ENCODE peak calls at places on chromosomes 1 and 21, in six cellular contexts. G, V, Y, T, U and D are unnamed samples.

GRCh38 chr1:12434174-12434573 is 183.8 kb downstream of the DHRS3 start:
- DNase-seq in G (peak; percentile 36), V (no peak), Y (no peak), T (peak; percentile 95), U (no peak), D (no peak)

GRCh38 chr1:74412244-74412643 is 100.2 kb downstream of the LRRC53 start:
- DNase-seq in G (no peak), V (no peak), Y (no peak), T (no peak), U (no peak), D (no peak)

GRCh38 chr1:56202186-56202585 is 377.2 kb downstream of the PLPP3 start:
- DNase-seq in G (no peak), V (no peak), Y (no peak), T (peak; percentile 16), U (no peak), D (no peak)

GRCh38 chr1:22709891-22710687 is 550 bp upstream of the EPHB2 start:
- DNase-seq in G (peak; percentile 70), V (peak; percentile 73), Y (peak; percentile 67), T (peak; percentile 46), U (peak; percentile 73), D (no peak)

GRCh38 chr1:117122297-117123025 is 912 bp upstream of the TRIM45 start:
- DNase-seq in G (no peak), V (no peak), Y (no peak), T (no peak), U (peak; percentile 75), D (no peak)

GRCh38 chr1:219533280-219533679 is 79.6 kb downstream of the ZC3H11B start:
- DNase-seq in G (no peak), V (no peak), Y (no peak), T (peak; percentile 54), U (no peak), D (no peak)

GRCh38 chr1:4177425-4178150 is 277.5 kb upstream of the C1orf174 start:
- DNase-seq in G (peak; percentile 5), V (no peak), Y (no peak), T (no peak), U (no peak), D (no peak)

GRCh38 chr21:32257952-32258785 is 20.7 kb downstream of the MIS18A start:
- DNase-seq in G (peak; percentile 77), V (peak; percentile 85), Y (peak; percentile 57), T (peak; percentile 61), U (peak; percentile 70), D (no peak)

GRCh38 chr1:1927751-1928150 is 8.7 kb upstream of the TMEM52 start:
- DNase-seq in G (no peak), V (no peak), Y (no peak), T (no peak), U (no peak), D (peak; percentile 56)

GRCh38 chr1:22451702-22452400 is at the start of gene ZBTB40:
- DNase-seq in G (peak; percentile 98), V (peak; percentile 96), Y (peak; percentile 99), T (peak; percentile 98), U (peak; percentile 91), D (peak; percentile 99)

GRCh38 chr21:36038701-36039497 is 21.4 kb downstream of the SETD4 start:
- DNase-seq in G (no peak), V (no peak), Y (no peak), T (no peak), U (no peak), D (no peak)
- H3K4me1 ChIP-seq in G (no peaks in the 10 kb centered on the region), V (peaks cover 21% of the 10 kb centered on the region), Y (no peaks in the 10 kb centered on the region), T (no peaks in the 10 kb centered on the region), U (peaks cover 2% of the 10 kb centered on the region), D (peaks cover 13% of the 10 kb centered on the region)

GRCh38 chr1:212981571-212982328 is 31.4 kb downstream of the VASH2 start:
- DNase-seq in G (no peak), V (no peak), Y (no peak), T (no peak), U (no peak), D (no peak)

GRCh38 chr1:212982430-212983152 is 32.2 kb downstream of the VASH2 start:
- DNase-seq in G (no peak), V (no peak), Y (no peak), T (no peak), U (no peak), D (no peak)

GRCh38 chr1:212981025-212981495 is 30.7 kb downstream of the VASH2 start:
- DNase-seq in G (no peak), V (peak; percentile 18), Y (peak; percentile 57), T (no peak), U (no peak), D (peak; percentile 75)

GRCh38 chr1:212984522-212985291 is 31.0 kb downstream of the ANGEL2 start:
- DNase-seq in G (no peak), V (no peak), Y (no peak), T (no peak), U (no peak), D (no peak)

DNA sequence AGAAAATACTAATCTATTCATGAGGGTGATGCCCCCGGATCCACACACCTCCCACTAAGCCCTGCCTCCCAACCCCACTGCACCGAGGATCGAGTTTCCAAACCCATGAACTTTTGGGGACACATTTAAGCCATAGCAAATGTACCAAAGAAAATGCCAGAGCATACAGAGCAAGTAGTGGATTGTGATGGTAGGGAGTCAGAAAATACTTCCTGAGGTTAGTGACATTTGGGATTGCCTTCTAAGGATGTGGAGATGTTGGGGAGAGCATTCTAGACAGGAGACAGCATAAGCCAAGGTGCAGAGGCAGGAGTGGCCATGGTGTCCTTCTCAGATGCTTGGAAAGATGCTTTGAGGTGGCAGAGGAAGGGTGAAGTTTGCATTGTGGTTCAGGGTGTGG is 32.2 kb downstream of the ANGEL2 start:
- DNase-seq in G (no peak), V (no peak), Y (no peak), T (no peak), U (no peak), D (no peak)
- H3K4me1 ChIP-seq in G (no peaks in the 10 kb centered on the region), V (no peaks in the 10 kb centered on the region), Y (peaks cover 23% of the 10 kb centered on the region), T (peaks cover 15% of the 10 kb centered on the region), U (peaks cover 17% of the 10 kb centered on the region), D (peaks cover 3% of the 10 kb centered on the region)

DNA sequence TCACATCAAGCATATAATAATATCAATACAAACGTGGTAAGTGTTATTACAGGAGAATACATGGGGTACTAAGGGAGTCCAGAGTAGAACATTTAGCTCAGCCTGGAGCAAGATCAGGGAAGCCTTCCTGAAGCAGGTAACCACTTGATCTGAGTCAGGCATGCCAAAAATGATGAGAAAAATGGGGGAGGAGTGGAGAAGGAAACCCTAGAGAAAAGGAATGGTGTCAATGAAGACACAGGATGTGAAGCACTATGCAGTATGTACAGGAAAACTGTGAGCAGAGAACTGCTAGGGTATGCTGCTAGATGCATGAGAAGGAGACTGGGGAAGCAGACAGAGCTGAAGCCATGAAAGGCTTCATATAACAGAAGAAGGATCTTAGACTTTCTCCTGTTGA is 84.7 kb downstream of the NOTCH2 start:
- DNase-seq in G (no peak), V (no peak), Y (no peak), T (no peak), U (no peak), D (no peak)
- H3K4me1 ChIP-seq in G (no peaks in the 10 kb centered on the region), V (no peaks in the 10 kb centered on the region), Y (peaks cover 24% of the 10 kb centered on the region), T (peaks cover 42% of the 10 kb centered on the region), U (no peaks in the 10 kb centered on the region), D (no peaks in the 10 kb centered on the region)

GRCh38 chr1:109907190-109907774 is 3.4 kb upstream of the CSF1 start:
- DNase-seq in G (no peak), V (no peak), Y (no peak), T (no peak), U (no peak), D (no peak)

GRCh38 chr1:109904105-109904817 is 6.4 kb upstream of the CSF1 start:
- DNase-seq in G (no peak), V (no peak), Y (no peak), T (peak; percentile 36), U (no peak), D (no peak)

GRCh38 chr1:109906839-109907180 is 3.8 kb upstream of the CSF1 start:
- DNase-seq in G (no peak), V (no peak), Y (no peak), T (no peak), U (no peak), D (no peak)

GRCh38 chr1:109906160-109906838 is 4.3 kb upstream of the CSF1 start:
- DNase-seq in G (no peak), V (no peak), Y (no peak), T (no peak), U (no peak), D (no peak)

DNA sequence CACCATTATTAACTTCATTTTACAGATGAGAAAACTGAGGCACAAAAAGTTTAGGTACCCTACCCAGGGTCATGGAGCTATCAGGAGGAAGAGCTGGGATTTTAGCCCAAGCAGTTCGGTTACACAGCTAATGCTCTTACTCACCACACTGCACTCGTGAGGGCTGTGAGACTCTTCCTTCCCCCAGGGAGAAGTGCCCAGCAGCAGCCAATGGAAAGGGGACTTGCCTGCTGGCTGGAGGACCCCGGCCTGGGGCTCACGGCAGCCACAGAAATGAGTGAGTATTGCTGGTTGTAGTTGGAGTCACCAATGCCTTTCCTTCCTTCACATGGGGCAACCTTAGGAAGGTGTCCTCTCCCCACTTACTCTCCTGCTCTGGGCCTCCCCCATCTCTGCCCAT is 5.1 kb upstream of the CSF1 start:
- DNase-seq in G (no peak), V (no peak), Y (no peak), T (no peak), U (no peak), D (no peak)
- H3K4me1 ChIP-seq in G (peaks cover 33% of the 10 kb centered on the region), V (no peaks in the 10 kb centered on the region), Y (peaks cover 34% of the 10 kb centered on the region), T (peaks cover 6% of the 10 kb centered on the region), U (peaks cover 8% of the 10 kb centered on the region), D (peaks cover 6% of the 10 kb centered on the region)

DNA sequence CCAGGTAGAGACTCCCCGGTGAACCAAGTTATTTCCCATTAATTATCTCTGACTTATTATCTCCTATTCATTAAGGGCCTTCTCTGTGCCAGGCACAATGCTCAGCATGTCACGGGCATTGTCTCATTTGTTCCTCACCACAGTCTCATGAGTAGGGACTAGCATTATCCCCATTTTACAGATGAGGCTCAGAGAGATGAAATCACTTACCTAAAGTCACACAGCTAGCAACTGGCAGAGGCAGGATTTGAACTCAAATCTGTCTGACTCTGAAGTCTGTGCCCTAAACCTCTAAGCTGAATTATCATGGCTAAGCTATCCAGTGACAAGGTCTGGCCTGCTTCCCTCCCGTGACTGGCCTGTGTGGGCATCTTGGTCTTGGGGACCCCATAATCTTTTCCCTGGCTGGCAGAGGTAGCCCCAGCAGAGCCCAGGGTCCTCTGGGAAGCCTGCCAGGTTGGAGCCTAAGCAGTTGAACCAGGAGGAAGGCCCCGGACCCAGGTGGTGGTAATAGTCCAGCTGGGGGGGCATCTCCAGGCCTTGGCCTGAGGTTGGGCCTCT is 4.5 kb downstream of the MAP7D1 start:
- DNase-seq in G (no peak), V (no peak), Y (no peak), T (no peak), U (no peak), D (no peak)
- H3K4me1 ChIP-seq in G (peaks cover 59% of the 10 kb centered on the region), V (peaks cover 36% of the 10 kb centered on the region), Y (peaks cover 80% of the 10 kb centered on the region), T (peaks cover 45% of the 10 kb centered on the region), U (peaks cover 30% of the 10 kb centered on the region), D (peaks cover 33% of the 10 kb centered on the region)